ENCODE peak calls at places on chromosomes 1 and 21, in ten cellular contexts. One of them, this sample, is unnamed. For H3K4me1, the result is how much of the 10 kb centered on the place peaks cover.

GRCh38 chr1:203289281-203289981 is 15.9 kb upstream of the BTG2 start:
- DNase-seq in stomach: peak
- DNase-seq in kidney: no peak
- DNase-seq in body of pancreas: peak
- DNase-seq in pancreas: peak
- DNase-seq in heart right ventricle: peak
- DNase-seq in neuronal stem cell: no peak
- DNase-seq in A549: no peak
- DNase-seq in Panc1: no peak
- DNase-seq in left ventricle myocardium inferior: no peak
- DNase-seq in this sample: no peak

GRCh38 chr1:110524311-110525249 is 5.6 kb upstream of the KCNA10 start:
- DNase-seq in stomach: peak
- DNase-seq in kidney: no peak
- DNase-seq in body of pancreas: peak
- DNase-seq in pancreas: no peak
- DNase-seq in heart right ventricle: peak
- DNase-seq in neuronal stem cell: peak
- DNase-seq in A549: peak
- DNase-seq in Panc1: peak
- DNase-seq in left ventricle myocardium inferior: no peak
- DNase-seq in this sample: no peak

GRCh38 chr1:244653439-244654283 is 735 bp downstream of the DESI2 start:
- DNase-seq in stomach: no peak
- DNase-seq in kidney: peak
- DNase-seq in body of pancreas: peak
- DNase-seq in pancreas: peak
- DNase-seq in heart right ventricle: no peak
- DNase-seq in neuronal stem cell: peak
- DNase-seq in A549: peak
- DNase-seq in Panc1: no peak
- DNase-seq in left ventricle myocardium inferior: no peak
- DNase-seq in this sample: no peak

GRCh38 chr1:230681599-230681998 is 32.3 kb downstream of the AGT start:
- DNase-seq in stomach: no peak
- DNase-seq in kidney: no peak
- DNase-seq in body of pancreas: peak
- DNase-seq in pancreas: no peak
- DNase-seq in heart right ventricle: no peak
- DNase-seq in neuronal stem cell: no peak
- DNase-seq in A549: peak
- DNase-seq in Panc1: peak
- DNase-seq in left ventricle myocardium inferior: no peak
- DNase-seq in this sample: no peak

GRCh38 chr1:52477876-52478275 is 73.5 kb downstream of the PRPF38A start:
- DNase-seq in stomach: no peak
- DNase-seq in kidney: no peak
- DNase-seq in body of pancreas: no peak
- DNase-seq in pancreas: no peak
- DNase-seq in heart right ventricle: no peak
- DNase-seq in neuronal stem cell: no peak
- DNase-seq in A549: no peak
- DNase-seq in Panc1: no peak
- DNase-seq in left ventricle myocardium inferior: no peak
- DNase-seq in this sample: no peak

GRCh38 chr21:32861871-32862270 is 90.3 kb upstream of the PAXBP1 start:
- DNase-seq in stomach: no peak
- DNase-seq in kidney: no peak
- DNase-seq in body of pancreas: no peak
- DNase-seq in pancreas: no peak
- DNase-seq in heart right ventricle: no peak
- DNase-seq in neuronal stem cell: no peak
- DNase-seq in A549: no peak
- DNase-seq in Panc1: no peak
- DNase-seq in left ventricle myocardium inferior: no peak
- DNase-seq in this sample: no peak

GRCh38 chr1:212618466-212619210 is 10.1 kb downstream of the ATF3 start:
- DNase-seq in stomach: no peak
- DNase-seq in kidney: no peak
- DNase-seq in body of pancreas: no peak
- DNase-seq in pancreas: no peak
- DNase-seq in heart right ventricle: no peak
- DNase-seq in neuronal stem cell: no peak
- DNase-seq in A549: no peak
- DNase-seq in Panc1: no peak
- DNase-seq in left ventricle myocardium inferior: no peak
- DNase-seq in this sample: no peak

GRCh38 chr21:42561742-42562141 is 48.1 kb downstream of the SLC37A1 start:
- DNase-seq in stomach: no peak
- DNase-seq in kidney: peak
- DNase-seq in body of pancreas: peak
- DNase-seq in pancreas: no peak
- DNase-seq in heart right ventricle: no peak
- DNase-seq in neuronal stem cell: no peak
- DNase-seq in A549: no peak
- DNase-seq in Panc1: no peak
- DNase-seq in left ventricle myocardium inferior: no peak
- DNase-seq in this sample: no peak

GRCh38 chr1:34900775-34901502 is 28.5 kb downstream of the DLGAP3 start:
- DNase-seq in stomach: no peak
- DNase-seq in kidney: no peak
- DNase-seq in body of pancreas: no peak
- DNase-seq in pancreas: no peak
- DNase-seq in heart right ventricle: no peak
- DNase-seq in neuronal stem cell: no peak
- DNase-seq in A549: no peak
- DNase-seq in Panc1: no peak
- DNase-seq in left ventricle myocardium inferior: no peak
- DNase-seq in this sample: no peak

GRCh38 chr1:93635614-93636543 is 45.8 kb downstream of the BCAR3 start:
- DNase-seq in stomach: no peak
- DNase-seq in kidney: no peak
- DNase-seq in body of pancreas: no peak
- DNase-seq in pancreas: no peak
- DNase-seq in heart right ventricle: peak
- DNase-seq in neuronal stem cell: peak
- DNase-seq in A549: no peak
- DNase-seq in Panc1: no peak
- DNase-seq in left ventricle myocardium inferior: no peak
- DNase-seq in this sample: peak

GRCh38 chr21:19123053-19123452 is 719.5 kb upstream of the TMPRSS15 start:
- DNase-seq in stomach: no peak
- DNase-seq in kidney: no peak
- DNase-seq in body of pancreas: no peak
- DNase-seq in pancreas: no peak
- DNase-seq in heart right ventricle: no peak
- DNase-seq in neuronal stem cell: no peak
- DNase-seq in A549: no peak
- DNase-seq in Panc1: no peak
- DNase-seq in left ventricle myocardium inferior: no peak
- DNase-seq in this sample: no peak

GRCh38 chr21:45358711-45359310 is 46.2 kb upstream of the COL18A1 start:
- DNase-seq in stomach: no peak
- DNase-seq in kidney: peak
- DNase-seq in body of pancreas: no peak
- DNase-seq in pancreas: no peak
- DNase-seq in heart right ventricle: peak
- DNase-seq in neuronal stem cell: no peak
- DNase-seq in A549: no peak
- DNase-seq in Panc1: no peak
- DNase-seq in left ventricle myocardium inferior: no peak
- DNase-seq in this sample: peak

DNA sequence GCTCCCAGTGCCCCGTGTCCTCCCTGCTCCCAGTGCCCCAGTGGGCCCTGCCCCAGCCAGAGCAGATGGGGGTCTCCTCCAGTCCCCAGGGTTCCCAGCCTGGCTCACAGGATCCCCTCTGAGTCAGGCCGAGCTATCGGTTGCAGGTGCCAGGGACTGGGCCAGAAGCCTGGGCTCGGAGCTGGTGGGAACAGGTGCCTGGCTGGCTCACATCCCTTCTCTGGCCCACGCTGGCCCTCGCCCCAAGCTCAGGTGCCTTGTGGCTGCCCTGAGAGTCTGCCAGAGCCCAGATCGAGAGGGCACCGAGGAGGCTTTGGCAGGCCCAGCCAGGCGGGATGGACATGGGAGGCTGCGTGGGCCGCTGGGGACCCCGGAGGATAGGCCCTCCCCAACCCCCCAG is 18.9 kb downstream of the PLCH2 start:
- DNase-seq in stomach: no peak
- DNase-seq in kidney: no peak
- DNase-seq in body of pancreas: no peak
- DNase-seq in pancreas: no peak
- DNase-seq in heart right ventricle: no peak
- DNase-seq in neuronal stem cell: no peak
- DNase-seq in A549: no peak
- DNase-seq in Panc1: no peak
- DNase-seq in left ventricle myocardium inferior: no peak
- DNase-seq in this sample: no peak
- H3K27ac ChIP-seq in stomach: no peak
- H3K27ac ChIP-seq in kidney: no peak
- H3K27ac ChIP-seq in body of pancreas: no peak
- H3K27ac ChIP-seq in pancreas: no peak
- H3K27ac ChIP-seq in heart right ventricle: no peak
- H3K27ac ChIP-seq in neuronal stem cell: no peak
- H3K27ac ChIP-seq in A549: peak
- H3K27ac ChIP-seq in Panc1: no peak
- H3K27ac ChIP-seq in left ventricle myocardium inferior: no peak
- H3K27ac ChIP-seq in this sample: no peak

DNA sequence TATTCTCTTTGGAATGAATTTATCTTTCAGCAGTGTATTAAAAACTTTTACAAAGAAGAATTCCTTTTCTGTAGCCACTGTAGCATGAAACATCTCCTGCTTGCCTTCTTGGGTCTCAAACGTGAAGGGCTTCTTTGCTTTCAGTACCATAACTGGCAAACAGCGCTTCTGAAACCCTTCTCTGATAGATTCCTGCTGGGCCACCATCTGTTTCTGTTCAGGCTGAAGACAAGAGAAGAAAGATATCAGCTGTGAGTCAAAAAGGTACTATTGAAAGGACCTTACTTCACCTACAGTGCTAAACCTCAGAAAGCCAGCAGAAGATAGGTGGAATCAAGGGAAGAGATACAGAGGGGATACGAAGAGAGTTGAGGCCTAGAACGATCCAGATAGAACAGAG is 10.5 kb downstream of the AIM2 start:
- DNase-seq in stomach: no peak
- DNase-seq in kidney: no peak
- DNase-seq in body of pancreas: no peak
- DNase-seq in pancreas: no peak
- DNase-seq in heart right ventricle: no peak
- DNase-seq in neuronal stem cell: no peak
- DNase-seq in A549: no peak
- DNase-seq in Panc1: no peak
- DNase-seq in left ventricle myocardium inferior: no peak
- DNase-seq in this sample: no peak
- H3K4me1 ChIP-seq in stomach: under half
- H3K4me1 ChIP-seq in kidney: under half
- H3K4me1 ChIP-seq in body of pancreas: under half
- H3K4me1 ChIP-seq in pancreas: under half
- H3K4me1 ChIP-seq in heart right ventricle: under half
- H3K4me1 ChIP-seq in neuronal stem cell: under half
- H3K4me1 ChIP-seq in A549: under half
- H3K4me1 ChIP-seq in Panc1: under half
- H3K4me1 ChIP-seq in left ventricle myocardium inferior: under half
- H3K4me1 ChIP-seq in this sample: under half

GRCh38 chr21:36716387-36716786 is 17.5 kb downstream of the SIM2 start:
- DNase-seq in stomach: no peak
- DNase-seq in kidney: no peak
- DNase-seq in body of pancreas: no peak
- DNase-seq in pancreas: no peak
- DNase-seq in heart right ventricle: no peak
- DNase-seq in neuronal stem cell: no peak
- DNase-seq in A549: no peak
- DNase-seq in Panc1: no peak
- DNase-seq in left ventricle myocardium inferior: no peak
- DNase-seq in this sample: no peak

GRCh38 chr21:36719614-36720013 is 20.7 kb downstream of the SIM2 start:
- DNase-seq in stomach: peak
- DNase-seq in kidney: peak
- DNase-seq in body of pancreas: peak
- DNase-seq in pancreas: no peak
- DNase-seq in heart right ventricle: no peak
- DNase-seq in neuronal stem cell: no peak
- DNase-seq in A549: no peak
- DNase-seq in Panc1: no peak
- DNase-seq in left ventricle myocardium inferior: no peak
- DNase-seq in this sample: no peak

GRCh38 chr21:36716836-36717235 is 17.9 kb downstream of the SIM2 start:
- DNase-seq in stomach: no peak
- DNase-seq in kidney: no peak
- DNase-seq in body of pancreas: no peak
- DNase-seq in pancreas: no peak
- DNase-seq in heart right ventricle: no peak
- DNase-seq in neuronal stem cell: no peak
- DNase-seq in A549: no peak
- DNase-seq in Panc1: no peak
- DNase-seq in left ventricle myocardium inferior: no peak
- DNase-seq in this sample: no peak

GRCh38 chr21:36717901-36718465 is 19.1 kb downstream of the SIM2 start:
- DNase-seq in stomach: peak
- DNase-seq in kidney: no peak
- DNase-seq in body of pancreas: no peak
- DNase-seq in pancreas: no peak
- DNase-seq in heart right ventricle: no peak
- DNase-seq in neuronal stem cell: no peak
- DNase-seq in A549: no peak
- DNase-seq in Panc1: no peak
- DNase-seq in left ventricle myocardium inferior: no peak
- DNase-seq in this sample: no peak

GRCh38 chr21:36718951-36719501 is 20.1 kb downstream of the SIM2 start:
- DNase-seq in stomach: peak
- DNase-seq in kidney: peak
- DNase-seq in body of pancreas: no peak
- DNase-seq in pancreas: no peak
- DNase-seq in heart right ventricle: no peak
- DNase-seq in neuronal stem cell: no peak
- DNase-seq in A549: no peak
- DNase-seq in Panc1: no peak
- DNase-seq in left ventricle myocardium inferior: no peak
- DNase-seq in this sample: no peak
- H3K4me3 ChIP-seq in stomach: no peak
- H3K4me3 ChIP-seq in kidney: no peak
- H3K4me3 ChIP-seq in body of pancreas: no peak
- H3K4me3 ChIP-seq in pancreas: no peak
- H3K4me3 ChIP-seq in heart right ventricle: no peak
- H3K4me3 ChIP-seq in neuronal stem cell: no peak
- H3K4me3 ChIP-seq in A549: no peak
- H3K4me3 ChIP-seq in Panc1: no peak
- H3K4me3 ChIP-seq in left ventricle myocardium inferior: no peak
- H3K4me3 ChIP-seq in this sample: no peak

DNA sequence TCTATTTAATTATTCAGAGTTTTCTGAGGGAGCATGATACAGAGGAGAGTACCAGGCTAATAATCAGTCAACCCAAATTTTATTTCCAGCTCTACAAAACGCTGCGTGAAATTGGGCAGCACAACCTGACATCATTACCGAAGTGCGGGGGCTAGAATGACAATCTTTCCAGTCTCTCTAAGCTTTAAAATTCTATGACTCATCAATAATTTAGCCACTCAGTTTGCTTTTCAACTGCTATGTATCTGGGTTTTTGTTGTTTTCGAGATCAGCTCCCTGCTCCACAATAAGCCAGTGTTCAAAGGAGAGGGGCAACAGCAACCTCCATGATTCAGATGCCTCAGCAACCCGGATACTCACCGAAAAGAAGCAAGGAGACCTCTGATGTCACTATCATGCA is 13.9 kb downstream of the SORT1 start:
- DNase-seq in stomach: no peak
- DNase-seq in kidney: no peak
- DNase-seq in body of pancreas: no peak
- DNase-seq in pancreas: no peak
- DNase-seq in heart right ventricle: no peak
- DNase-seq in neuronal stem cell: no peak
- DNase-seq in A549: no peak
- DNase-seq in Panc1: no peak
- DNase-seq in left ventricle myocardium inferior: no peak
- DNase-seq in this sample: no peak
- H3K27ac ChIP-seq in stomach: no peak
- H3K27ac ChIP-seq in kidney: no peak
- H3K27ac ChIP-seq in body of pancreas: peak
- H3K27ac ChIP-seq in pancreas: no peak
- H3K27ac ChIP-seq in heart right ventricle: peak
- H3K27ac ChIP-seq in neuronal stem cell: peak
- H3K27ac ChIP-seq in A549: no peak
- H3K27ac ChIP-seq in Panc1: no peak
- H3K27ac ChIP-seq in left ventricle myocardium inferior: peak
- H3K27ac ChIP-seq in this sample: peak

This sample was measured in right cardiac atrium.